ENCODE peak calls at places on chromosomes 6 and 20, in five cellular contexts. One of them, this sample, is unnamed.

GRCh38 chr6:26272171-26272631 is 92.8 kb upstream of the BTN3A2 start:
- DNase-seq in IMR-90: no peak
- DNase-seq in H9: peak; percentile 67
- DNase-seq in trophoblast cell: peak; percentile 75
- DNase-seq in neuronal stem cell: peak; percentile 48
- DNase-seq in this sample: no peak

GRCh38 chr6:52610745-52611355 is 34.0 kb upstream of the TRAM2 start:
- DNase-seq in IMR-90: peak; percentile 72
- DNase-seq in H9: no peak
- DNase-seq in trophoblast cell: no peak
- DNase-seq in neuronal stem cell: no peak
- DNase-seq in this sample: peak; percentile 84

GRCh38 chr6:160992323-160993314 is 1.1 kb downstream of the MAP3K4 start:
- DNase-seq in IMR-90: peak; percentile 70
- DNase-seq in trophoblast cell: peak; percentile 68
- DNase-seq in neuronal stem cell: peak; percentile 51
- DNase-seq in H9: peak; percentile 57
- DNase-seq in this sample: peak; percentile 83

GRCh38 chr6:12136905-12137304 is 124.8 kb downstream of the HIVEP1 start:
- DNase-seq in IMR-90: peak; percentile 77
- DNase-seq in neuronal stem cell: no peak
- DNase-seq in H9: no peak
- DNase-seq in trophoblast cell: no peak
- DNase-seq in this sample: peak; percentile 60

GRCh38 chr6:56370591-56371198 is 123.3 kb upstream of the COL21A1 start:
- DNase-seq in trophoblast cell: peak; percentile 10
- DNase-seq in H9: no peak
- DNase-seq in IMR-90: peak; percentile 87
- DNase-seq in neuronal stem cell: no peak
- DNase-seq in this sample: peak; percentile 88

GRCh38 chr6:130381459-130382380 is 15.9 kb downstream of the TMEM200A start:
- DNase-seq in trophoblast cell: no peak
- DNase-seq in H9: no peak
- DNase-seq in IMR-90: no peak
- DNase-seq in neuronal stem cell: no peak
- DNase-seq in this sample: no peak

GRCh38 chr6:116030745-116031144 is 29.9 kb downstream of the FRK start:
- DNase-seq in IMR-90: no peak
- DNase-seq in trophoblast cell: no peak
- DNase-seq in neuronal stem cell: no peak
- DNase-seq in H9: no peak
- DNase-seq in this sample: no peak

GRCh38 chr6:100457251-100457990 is 7.3 kb downstream of the SIM1 start:
- DNase-seq in H9: peak; percentile 63
- DNase-seq in neuronal stem cell: peak; percentile 35
- DNase-seq in IMR-90: no peak
- DNase-seq in trophoblast cell: no peak
- DNase-seq in this sample: no peak

GRCh38 chr6:4668271-4669179 is 107.7 kb upstream of the CDYL start:
- DNase-seq in H9: no peak
- DNase-seq in trophoblast cell: no peak
- DNase-seq in neuronal stem cell: no peak
- DNase-seq in IMR-90: peak; percentile 51
- DNase-seq in this sample: peak; percentile 44

GRCh38 chr6:111482236-111482958 is 621 bp downstream of the REV3L start:
- DNase-seq in neuronal stem cell: no peak
- DNase-seq in IMR-90: peak; percentile 28
- DNase-seq in trophoblast cell: peak; percentile 51
- DNase-seq in H9: no peak
- DNase-seq in this sample: peak; percentile 71

GRCh38 chr6:161374971-161375873 is 101.4 kb upstream of the AGPAT4 start:
- DNase-seq in neuronal stem cell: no peak
- DNase-seq in trophoblast cell: no peak
- DNase-seq in IMR-90: no peak
- DNase-seq in H9: peak; percentile 73
- DNase-seq in this sample: no peak

GRCh38 chr6:136921936-136922679 is at the start of gene SLC35D3:
- DNase-seq in trophoblast cell: peak; percentile 27
- DNase-seq in H9: peak; percentile 56
- DNase-seq in IMR-90: no peak
- DNase-seq in neuronal stem cell: peak; percentile 24
- DNase-seq in this sample: peak; percentile 30

GRCh38 chr6:100230976-100231316 is 233.8 kb downstream of the SIM1 start:
- DNase-seq in H9: no peak
- DNase-seq in trophoblast cell: peak; percentile 58
- DNase-seq in neuronal stem cell: no peak
- DNase-seq in IMR-90: peak; percentile 27
- DNase-seq in this sample: no peak

GRCh38 chr6:40328376-40328987 is 258.7 kb downstream of the LRFN2 start:
- DNase-seq in H9: peak; percentile 89
- DNase-seq in neuronal stem cell: no peak
- DNase-seq in IMR-90: no peak
- DNase-seq in trophoblast cell: peak; percentile 36
- DNase-seq in this sample: no peak

GRCh38 chr6:160678744-160679401 is 14.8 kb upstream of the LPA start:
- DNase-seq in neuronal stem cell: no peak
- DNase-seq in trophoblast cell: no peak
- DNase-seq in H9: peak; percentile 39
- DNase-seq in IMR-90: no peak
- DNase-seq in this sample: no peak

GRCh38 chr20:32439132-32439829 is 81.2 kb downstream of the ASXL1 start:
- DNase-seq in H9: no peak
- DNase-seq in neuronal stem cell: no peak
- DNase-seq in trophoblast cell: no peak
- DNase-seq in IMR-90: peak; percentile 92
- DNase-seq in this sample: peak; percentile 79

GRCh38 chr6:109834595-109835437 is 143.3 kb upstream of the GPR6 start:
- DNase-seq in IMR-90: no peak
- DNase-seq in trophoblast cell: peak; percentile 69
- DNase-seq in H9: no peak
- DNase-seq in neuronal stem cell: no peak
- DNase-seq in this sample: no peak

GRCh38 chr6:15266423-15266996 is 20.6 kb downstream of the JARID2 start:
- DNase-seq in neuronal stem cell: no peak
- DNase-seq in trophoblast cell: peak; percentile 63
- DNase-seq in IMR-90: no peak
- DNase-seq in H9: no peak
- DNase-seq in this sample: peak; percentile 60

GRCh38 chr20:32004963-32005362 is 5.3 kb upstream of the CCM2L start:
- DNase-seq in trophoblast cell: peak; percentile 15
- DNase-seq in IMR-90: peak; percentile 36
- DNase-seq in H9: no peak
- DNase-seq in neuronal stem cell: no peak
- DNase-seq in this sample: peak; percentile 35

GRCh38 chr6:1310628-1311399 is 1.1 kb upstream of the FOXQ1 start:
- DNase-seq in IMR-90: no peak
- DNase-seq in neuronal stem cell: no peak
- DNase-seq in H9: peak; percentile 66
- DNase-seq in trophoblast cell: peak; percentile 68
- DNase-seq in this sample: no peak

GRCh38 chr6:95280690-95281273 is 296.6 kb upstream of the MANEA start:
- DNase-seq in neuronal stem cell: peak; percentile 12
- DNase-seq in trophoblast cell: no peak
- DNase-seq in IMR-90: peak; percentile 36
- DNase-seq in H9: no peak
- DNase-seq in this sample: peak; percentile 4

GRCh38 chr6:63663147-63663877 is 27.7 kb downstream of the PHF3 start:
- DNase-seq in trophoblast cell: no peak
- DNase-seq in H9: no peak
- DNase-seq in IMR-90: peak; percentile 85
- DNase-seq in neuronal stem cell: no peak
- DNase-seq in this sample: peak; percentile 68

GRCh38 chr6:12472601-12473038 is 182.5 kb downstream of the EDN1 start:
- DNase-seq in H9: no peak
- DNase-seq in neuronal stem cell: no peak
- DNase-seq in trophoblast cell: peak; percentile 97
- DNase-seq in IMR-90: peak; percentile 67
- DNase-seq in this sample: peak; percentile 80

GRCh38 chr6:55379895-55380294 is 52.6 kb downstream of the GFRAL start:
- DNase-seq in H9: no peak
- DNase-seq in IMR-90: peak; percentile 56
- DNase-seq in neuronal stem cell: no peak
- DNase-seq in trophoblast cell: no peak
- DNase-seq in this sample: peak; percentile 24

GRCh38 chr6:73580247-73581149 is 59.7 kb upstream of the EEF1A1 start:
- DNase-seq in H9: peak; percentile 97
- DNase-seq in neuronal stem cell: peak; percentile 91
- DNase-seq in trophoblast cell: peak; percentile 98
- DNase-seq in IMR-90: peak; percentile 98
- DNase-seq in this sample: peak; percentile 98

GRCh38 chr6:106629103-106629858 is at the start of the genes QRSL1 and RTN4IP1:
- DNase-seq in IMR-90: peak; percentile 92
- DNase-seq in trophoblast cell: peak; percentile 98
- DNase-seq in H9: peak; percentile 92
- DNase-seq in neuronal stem cell: peak; percentile 93
- DNase-seq in this sample: peak; percentile 95

GRCh38 chr6:112183271-112183671 is 71.1 kb downstream of the LAMA4 start:
- DNase-seq in neuronal stem cell: no peak
- DNase-seq in IMR-90: peak; percentile 70
- DNase-seq in trophoblast cell: peak; percentile 81
- DNase-seq in H9: no peak
- DNase-seq in this sample: peak; percentile 16

GRCh38 chr6:29850011-29850553 is 22.5 kb downstream of the HLA-G start:
- DNase-seq in trophoblast cell: no peak
- DNase-seq in IMR-90: no peak
- DNase-seq in neuronal stem cell: no peak
- DNase-seq in H9: peak; percentile 41
- DNase-seq in this sample: no peak

GRCh38 chr6:12516070-12516469 is 200.5 kb upstream of the PHACTR1 start:
- DNase-seq in trophoblast cell: no peak
- DNase-seq in neuronal stem cell: no peak
- DNase-seq in IMR-90: no peak
- DNase-seq in H9: no peak
- DNase-seq in this sample: no peak

GRCh38 chr20:10476319-10476724 is 41.2 kb downstream of the SLX4IP start:
- DNase-seq in neuronal stem cell: no peak
- DNase-seq in trophoblast cell: peak; percentile 41
- DNase-seq in H9: no peak
- DNase-seq in IMR-90: peak; percentile 51
- DNase-seq in this sample: no peak

GRCh38 chr20:39290575-39290974 is 328.4 kb downstream of the DHX35 start:
- DNase-seq in neuronal stem cell: no peak
- DNase-seq in IMR-90: no peak
- DNase-seq in H9: peak; percentile 54
- DNase-seq in trophoblast cell: no peak
- DNase-seq in this sample: no peak

GRCh38 chr20:39289316-39289715 is 327.2 kb downstream of the DHX35 start:
- DNase-seq in neuronal stem cell: no peak
- DNase-seq in IMR-90: no peak
- DNase-seq in trophoblast cell: peak; percentile 13
- DNase-seq in H9: peak; percentile 66
- DNase-seq in this sample: no peak

GRCh38 chr20:39292193-39292736 is 330.1 kb downstream of the DHX35 start:
- DNase-seq in trophoblast cell: no peak
- DNase-seq in H9: no peak
- DNase-seq in IMR-90: no peak
- DNase-seq in neuronal stem cell: no peak
- DNase-seq in this sample: no peak

GRCh38 chr20:39291301-39291700 is 329.2 kb downstream of the DHX35 start:
- DNase-seq in IMR-90: no peak
- DNase-seq in neuronal stem cell: no peak
- DNase-seq in H9: no peak
- DNase-seq in trophoblast cell: no peak
- DNase-seq in this sample: no peak

GRCh38 chr20:39289831-39290230 is 327.7 kb downstream of the DHX35 start:
- DNase-seq in trophoblast cell: no peak
- DNase-seq in neuronal stem cell: no peak
- DNase-seq in H9: peak; percentile 50
- DNase-seq in IMR-90: no peak
- DNase-seq in this sample: no peak
- H3K18ac ChIP-seq in trophoblast cell: no peak overlapping the region
- H3K18ac ChIP-seq in neuronal stem cell: no peak overlapping the region
- H3K18ac ChIP-seq in H9: no peak overlapping the region
- H3K18ac ChIP-seq in IMR-90: no peak overlapping the region
- H3K18ac ChIP-seq in this sample: no peak overlapping the region

GRCh38 chr6:119633461-119633860 is 283.9 kb upstream of the MAN1A1 start:
- DNase-seq in H9: no peak
- DNase-seq in trophoblast cell: no peak
- DNase-seq in IMR-90: no peak
- DNase-seq in neuronal stem cell: no peak
- DNase-seq in this sample: no peak
- H4K91ac ChIP-seq in H9: no peak overlapping the region
- H4K91ac ChIP-seq in trophoblast cell: no peak overlapping the region
- H4K91ac ChIP-seq in IMR-90: no peak overlapping the region
- H4K91ac ChIP-seq in neuronal stem cell: no peak overlapping the region
- H4K91ac ChIP-seq in this sample: no peak overlapping the region

GRCh38 chr6:37678078-37678846 is 19.4 kb downstream of the MDGA1 start:
- DNase-seq in neuronal stem cell: no peak
- DNase-seq in IMR-90: no peak
- DNase-seq in H9: no peak
- DNase-seq in trophoblast cell: no peak
- DNase-seq in this sample: no peak
- H3K14ac ChIP-seq in neuronal stem cell: no peak overlapping the region
- H3K14ac ChIP-seq in IMR-90: no peak overlapping the region
- H3K14ac ChIP-seq in H9: no peak overlapping the region
- H3K14ac ChIP-seq in trophoblast cell: no peak overlapping the region
- H3K14ac ChIP-seq in this sample: peak overlapping the region; percentile 21

GRCh38 chr6:43089467-43089866 is 13.4 kb downstream of the PTK7 start:
- DNase-seq in IMR-90: no peak
- DNase-seq in trophoblast cell: no peak
- DNase-seq in neuronal stem cell: no peak
- DNase-seq in H9: no peak
- DNase-seq in this sample: no peak
- H3K18ac ChIP-seq in IMR-90: peak overlapping the region; percentile 22
- H3K18ac ChIP-seq in trophoblast cell: no peak overlapping the region
- H3K18ac ChIP-seq in neuronal stem cell: peak overlapping the region; percentile 53
- H3K18ac ChIP-seq in H9: no peak overlapping the region
- H3K18ac ChIP-seq in this sample: peak overlapping the region; percentile 46

GRCh38 chr20:46791722-46792416 is 82.4 kb downstream of the SLC2A10 start:
- DNase-seq in H9: no peak
- DNase-seq in IMR-90: no peak
- DNase-seq in trophoblast cell: no peak
- DNase-seq in neuronal stem cell: no peak
- DNase-seq in this sample: no peak
- H4K91ac ChIP-seq in H9: no peak overlapping the region
- H4K91ac ChIP-seq in IMR-90: no peak overlapping the region
- H4K91ac ChIP-seq in trophoblast cell: no peak overlapping the region
- H4K91ac ChIP-seq in neuronal stem cell: no peak overlapping the region
- H4K91ac ChIP-seq in this sample: no peak overlapping the region